ENCODE peak calls at places on chromosomes 16 and 17, in eight cellular contexts. K is left lung, D is transverse colon, C is lower lobe of right lung, L is sigmoid colon, G is PC-3, W is right atrium auricular region, B is thoracic aorta. M is an unnamed sample. For H3K27me3 and H3K4me1, the result is how much of the 10 kb centered on the place peaks cover.

GRCh38 chr16:4372578-4373355 is 1.1 kb downstream of the VASN start:
- DNase-seq in K (no peak), D (no peak), C (no peak), L (peak), G (peak), W (no peak), B (no peak), M (peak)

GRCh38 chr16:4272114-4272954 is 489 bp downstream of the TFAP4 start:
- DNase-seq in K (peak), D (peak), C (peak), L (peak), G (peak), W (no peak), B (no peak), M (peak)

GRCh38 chr16:84739349-84740124 is 39.7 kb downstream of the USP10 start:
- DNase-seq in K (no peak), D (no peak), C (no peak), L (peak), G (peak), W (no peak), B (no peak), M (no peak)

GRCh38 chr16:88459366-88460055 is 6.4 kb downstream of the ZFPM1 start:
- DNase-seq in K (no peak), D (no peak), C (no peak), L (no peak), G (no peak), W (no peak), B (no peak), M (no peak)

GRCh38 chr17:47615766-47616424 is 33.8 kb upstream of the KPNB1 start:
- DNase-seq in K (no peak), D (no peak), C (no peak), L (no peak), G (peak), W (no peak), B (no peak), M (no peak)

GRCh38 chr16:11168386-11169065 is 87.5 kb downstream of the SOCS1 start:
- DNase-seq in K (peak), D (no peak), C (no peak), L (no peak), G (no peak), W (no peak), B (no peak), M (no peak)

GRCh38 chr17:45063198-45063597 is 2.1 kb downstream of the NMT1 start:
- DNase-seq in K (no peak), D (no peak), C (no peak), L (no peak), G (no peak), W (no peak), B (no peak), M (no peak)

GRCh38 chr17:37701424-37702020 is 43.3 kb downstream of the HNF1B start:
- DNase-seq in K (no peak), D (peak), C (no peak), L (no peak), G (peak), W (no peak), B (no peak), M (peak)

GRCh38 chr16:48611329-48612137 is 1.6 kb upstream of the N4BP1 start:
- DNase-seq in K (no peak), D (peak), C (peak), L (no peak), G (no peak), W (peak), B (no peak), M (peak)

GRCh38 chr16:12802661-12803060 is 1.0 kb downstream of the CPPED1 start:
- DNase-seq in K (no peak), D (no peak), C (no peak), L (no peak), G (no peak), W (no peak), B (no peak), M (no peak)

GRCh38 chr16:57191056-57191536 is 5.0 kb downstream of the RSPRY1 start:
- DNase-seq in K (no peak), D (no peak), C (no peak), L (no peak), G (peak), W (no peak), B (no peak), M (no peak)

GRCh38 chr16:87856796-87857228 is 12.5 kb downstream of the SLC7A5 start:
- DNase-seq in K (no peak), D (no peak), C (no peak), L (no peak), G (no peak), W (no peak), B (no peak), M (no peak)

GRCh38 chr17:63841350-63842172 is 924 bp downstream of the SMARCD2 start:
- DNase-seq in K (peak), D (peak), C (peak), L (peak), G (peak), W (peak), B (no peak), M (peak)

GRCh38 chr17:12627776-12628491 is 37.8 kb upstream of the MYOCD start:
- DNase-seq in K (no peak), D (no peak), C (no peak), L (no peak), G (no peak), W (no peak), B (no peak), M (no peak)

GRCh38 chr17:4953461-4953961 is 2.6 kb downstream of the ENO3 start:
- DNase-seq in K (peak), D (no peak), C (no peak), L (no peak), G (no peak), W (no peak), B (no peak), M (no peak)

GRCh38 chr16:59573528-59574271 is 839.6 kb upstream of the GOT2 start:
- DNase-seq in K (no peak), D (no peak), C (no peak), L (no peak), G (peak), W (no peak), B (no peak), M (no peak)

GRCh38 chr16:80596507-80597207 is 55.9 kb downstream of the DYNLRB2 start:
- DNase-seq in K (no peak), D (no peak), C (no peak), L (no peak), G (no peak), W (no peak), B (no peak), M (no peak)

GRCh38 chr17:36463916-36464764 is 22.3 kb upstream of the ZNHIT3 start:
- DNase-seq in K (no peak), D (peak), C (no peak), L (peak), G (peak), W (no peak), B (no peak), M (peak)

DNA sequence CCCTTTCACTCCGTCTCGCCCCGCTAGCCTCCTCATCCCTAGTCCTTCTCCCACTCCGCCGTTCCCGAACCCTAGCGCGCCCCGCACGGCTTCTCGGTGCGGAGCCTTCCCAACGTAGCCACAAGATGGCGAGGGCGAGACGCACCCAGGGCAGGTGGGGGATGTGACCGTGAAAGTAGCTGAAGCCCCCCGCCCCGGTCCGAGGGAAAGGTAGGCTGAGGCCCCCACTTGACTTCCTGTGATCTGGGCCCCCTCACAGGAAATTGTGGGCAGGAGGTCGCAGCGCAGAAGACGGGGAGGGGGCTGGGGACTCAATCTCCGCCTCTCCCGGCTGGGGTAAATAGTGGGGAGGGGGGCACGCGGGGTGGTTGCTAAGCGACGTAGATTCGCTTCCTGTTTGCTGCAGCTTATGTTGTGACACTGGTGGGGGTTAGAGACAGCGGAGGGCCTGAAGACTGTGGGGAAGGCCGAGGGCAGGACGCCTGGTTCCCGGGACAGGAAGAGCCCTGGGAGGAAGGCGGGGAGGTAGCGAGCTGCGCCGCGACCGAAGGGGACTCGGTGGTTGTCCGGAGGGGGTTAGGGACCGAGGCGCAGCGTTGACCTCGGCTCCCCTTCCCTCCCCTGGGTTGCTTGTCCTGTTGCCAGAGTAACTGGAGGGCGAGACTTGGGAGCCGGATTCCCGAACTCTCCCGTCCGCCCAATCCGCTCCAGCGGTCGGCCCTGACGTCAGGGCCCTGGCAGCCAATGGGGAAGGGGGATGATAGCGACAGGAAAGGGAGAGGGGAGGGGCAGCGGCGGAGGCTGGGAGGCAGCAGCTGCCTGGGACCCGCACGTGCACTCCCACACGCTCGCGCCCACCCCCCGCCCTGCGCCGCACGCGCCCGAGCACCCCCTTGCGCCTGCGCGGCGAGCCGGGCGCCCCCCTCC is 1.1 kb downstream of the KDM6B start:
- DNase-seq in K (peak), D (peak), C (peak), L (peak), G (peak), W (peak), B (peak), M (peak)
- H3K27me3 ChIP-seq in K (under half), D (under half), C (under half), L (under half), G (under half), W (under half), B (under half), M (under half)

GRCh38 chr16:51429041-51429440 is 278.0 kb upstream of the SALL1 start:
- DNase-seq in K (no peak), D (no peak), C (no peak), L (no peak), G (no peak), W (no peak), B (no peak), M (no peak)
- H3K4me1 ChIP-seq in K (under half), D (under half), C (under half), L (under half), G (under half), W (under half), B (under half), M (under half)

DNA sequence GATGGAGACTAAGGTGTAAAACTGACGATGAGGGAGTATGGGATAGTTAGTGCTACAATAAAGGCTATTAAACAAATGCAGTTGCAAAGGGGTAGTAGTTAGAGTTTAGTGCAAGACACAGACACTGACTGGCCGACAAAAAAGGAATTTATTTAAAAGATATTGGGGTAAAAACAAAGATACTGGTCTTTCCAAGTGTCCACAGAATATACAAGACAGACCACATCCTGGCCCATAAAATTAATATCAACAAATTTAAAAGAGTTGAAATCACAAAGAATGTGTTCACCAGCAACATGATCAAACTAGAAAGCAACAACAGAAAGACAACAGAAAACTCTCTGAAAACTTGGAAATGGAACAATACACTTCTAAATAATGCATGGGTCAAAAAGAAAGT is 54.7 kb downstream of the CFDP1 start:
- DNase-seq in K (no peak), D (no peak), C (no peak), L (no peak), G (peak), W (no peak), B (no peak), M (no peak)
- TF ChIP-seq CTCF in K (no peak), D (no peak), C (no peak), L (no peak), G (no peak), W (no peak), B (no peak), M (no peak)

DNA sequence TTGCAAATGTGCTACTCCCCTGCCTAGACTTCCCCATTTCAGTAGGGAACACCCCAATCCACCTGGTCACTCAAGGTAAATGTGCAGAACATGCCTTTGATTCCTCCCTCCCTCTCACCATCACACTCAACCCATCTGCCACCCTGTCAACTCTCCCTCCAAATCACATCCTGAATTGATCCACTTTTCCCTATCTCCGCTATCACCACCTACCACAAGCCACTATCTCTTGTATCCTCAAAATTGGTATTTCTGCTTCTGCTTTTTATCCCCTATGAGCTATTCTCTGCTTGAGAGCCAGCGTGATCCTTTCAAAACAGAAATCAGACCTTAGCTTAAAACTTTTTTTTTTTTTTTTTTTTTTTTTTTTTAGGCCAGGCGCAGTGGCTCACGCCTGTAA is 5.4 kb upstream of the NOL11 start:
- DNase-seq in K (no peak), D (no peak), C (no peak), L (no peak), G (no peak), W (no peak), B (no peak), M (no peak)
- H3K27me3 ChIP-seq in K (under half), D (under half), C (under half), L (under half), G (under half), W (under half), B (under half), M (under half)

GRCh38 chr17:40703652-40704051 is at the start of gene KRT24:
- DNase-seq in K (no peak), D (no peak), C (no peak), L (no peak), G (no peak), W (no peak), B (no peak), M (no peak)

GRCh38 chr17:40699880-40700279 is 3.7 kb downstream of the KRT24 start:
- DNase-seq in K (no peak), D (no peak), C (no peak), L (no peak), G (no peak), W (no peak), B (no peak), M (no peak)

GRCh38 chr17:40702271-40702670 is 1.3 kb downstream of the KRT24 start:
- DNase-seq in K (no peak), D (no peak), C (no peak), L (no peak), G (peak), W (no peak), B (no peak), M (no peak)

GRCh38 chr17:40707720-40708119 is 4.2 kb upstream of the KRT24 start:
- DNase-seq in K (no peak), D (no peak), C (peak), L (peak), G (peak), W (peak), B (no peak), M (no peak)

DNA sequence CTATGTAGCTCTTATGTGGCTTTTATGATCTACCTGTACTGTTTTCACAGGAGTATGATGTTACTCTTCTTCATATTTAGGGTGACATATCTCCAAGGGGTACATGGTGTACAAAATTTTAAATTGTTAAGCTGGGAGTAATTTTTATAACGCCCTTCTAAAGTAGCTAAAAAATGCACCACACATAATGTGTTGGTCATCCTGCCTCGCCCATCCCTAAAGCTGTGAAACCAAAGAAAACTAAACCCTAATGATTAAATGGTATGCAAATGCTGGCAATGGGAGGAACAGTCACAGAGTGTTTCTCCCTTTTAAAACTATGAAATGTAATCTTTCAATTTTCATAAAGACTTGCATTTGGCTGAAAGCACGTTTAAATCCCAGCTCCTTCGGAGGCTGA is 2.0 kb upstream of the KRT24 start:
- DNase-seq in K (no peak), D (no peak), C (no peak), L (no peak), G (no peak), W (no peak), B (no peak), M (no peak)
- H3K4me1 ChIP-seq in K (under half), D (under half), C (under half), L (under half), G (under half), W (under half), B (under half), M (under half)

DNA sequence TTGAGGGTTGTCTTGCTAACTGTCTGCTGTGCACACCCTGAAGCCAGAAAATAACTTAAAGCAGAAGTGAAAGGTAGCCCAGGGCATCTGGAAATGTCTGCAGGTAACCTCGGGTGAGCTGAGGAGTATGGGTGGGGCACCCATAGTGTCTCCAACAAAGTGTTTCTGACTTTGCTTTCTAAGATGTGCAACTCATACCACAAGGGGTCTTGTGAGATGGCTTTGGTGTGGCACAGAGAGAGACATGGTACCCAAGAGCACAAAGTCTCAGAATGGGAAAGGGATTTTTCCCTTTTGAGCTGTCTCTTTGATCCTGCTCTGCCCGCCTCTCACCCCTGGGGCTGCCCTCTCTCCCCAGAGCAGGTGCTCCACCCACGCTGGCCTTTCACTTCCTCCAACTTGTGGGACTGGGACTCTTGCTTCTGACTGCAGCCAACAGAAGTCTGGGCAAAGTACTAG is 6.9 kb downstream of the CHD9 start:
- DNase-seq in K (peak), D (peak), C (peak), L (no peak), G (no peak), W (no peak), B (no peak), M (no peak)
- TF ChIP-seq CTCF in K (no peak), D (no peak), C (no peak), L (no peak), G (no peak), W (no peak), B (no peak), M (no peak)

DNA sequence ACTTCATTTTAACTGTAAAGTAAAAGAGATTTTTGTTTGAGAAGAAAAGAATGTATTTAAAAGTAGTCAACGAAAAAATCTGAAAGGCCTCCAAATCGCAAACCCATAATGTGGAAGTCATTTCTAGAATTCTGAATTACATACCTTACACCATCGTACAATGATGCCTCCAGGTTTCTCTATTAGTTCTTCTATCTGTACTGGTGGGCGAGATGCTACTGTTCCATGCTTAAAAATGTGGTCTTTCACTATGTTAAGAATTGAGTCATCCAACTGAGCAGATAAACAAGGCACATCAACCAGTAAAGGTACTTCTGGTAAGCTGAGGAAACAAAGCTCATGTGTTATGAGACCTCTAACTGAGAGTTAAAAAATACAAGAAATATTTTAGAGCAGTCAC is 28.5 kb downstream of the CRLF3 start:
- DNase-seq in K (no peak), D (no peak), C (no peak), L (no peak), G (no peak), W (no peak), B (no peak), M (no peak)
- H3K27me3 ChIP-seq in K (under half), D (under half), C (under half), L (under half), G (under half), W (under half), B (under half), M (under half)

GRCh38 chr17:14201595-14201994 is 35.1 kb downstream of the CDRT15 start:
- DNase-seq in K (no peak), D (peak), C (peak), L (no peak), G (no peak), W (no peak), B (no peak), M (no peak)

GRCh38 chr17:14203392-14203791 is 33.3 kb downstream of the CDRT15 start:
- DNase-seq in K (no peak), D (no peak), C (no peak), L (no peak), G (peak), W (no peak), B (no peak), M (no peak)

GRCh38 chr17:14201087-14201486 is 35.6 kb downstream of the CDRT15 start:
- DNase-seq in K (no peak), D (peak), C (no peak), L (no peak), G (no peak), W (no peak), B (no peak), M (no peak)

GRCh38 chr17:14204084-14204483 is 32.6 kb downstream of the CDRT15 start:
- DNase-seq in K (no peak), D (no peak), C (no peak), L (no peak), G (no peak), W (no peak), B (no peak), M (no peak)

DNA sequence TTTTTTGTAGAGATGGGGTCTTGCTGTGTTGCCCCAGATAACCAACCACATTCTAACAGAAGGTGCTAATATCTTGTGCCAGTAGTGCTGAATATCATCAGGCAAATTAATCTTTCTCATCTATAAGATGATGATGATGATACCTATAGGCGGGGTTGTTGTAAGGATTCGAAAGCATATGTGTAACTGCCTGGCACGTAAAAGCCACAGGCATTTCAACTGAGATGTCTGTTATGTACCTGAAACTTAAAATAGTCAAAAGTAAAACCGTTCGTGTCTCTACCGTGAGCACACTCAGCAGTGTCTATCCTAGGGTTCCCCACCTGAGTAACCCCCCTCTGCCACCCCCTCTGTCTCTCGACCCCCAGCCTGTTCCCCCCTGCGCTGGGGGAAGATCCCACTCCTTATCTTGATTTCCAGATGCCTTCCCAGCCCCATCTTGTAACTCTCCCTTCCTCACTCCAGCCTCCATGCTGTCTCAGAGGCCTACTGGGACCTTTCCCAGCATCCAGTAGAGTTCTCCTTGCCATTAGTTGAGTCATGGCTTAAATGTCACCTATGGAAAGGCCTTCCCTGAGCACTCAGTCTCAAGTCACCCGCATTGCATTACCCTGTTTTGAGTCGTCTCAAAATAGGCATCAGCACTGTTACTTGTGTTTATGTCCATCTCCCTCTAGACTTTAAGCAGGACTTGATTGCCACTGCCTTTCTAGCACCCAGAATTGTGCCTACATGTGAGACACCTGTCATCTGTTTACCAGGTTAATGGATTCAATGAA is 34.1 kb downstream of the CDRT15 start:
- DNase-seq in K (no peak), D (no peak), C (no peak), L (no peak), G (no peak), W (no peak), B (no peak), M (no peak)
- H3K4me1 ChIP-seq in K (under half), D (under half), C (under half), L (under half), G (under half), W (under half), B (under half), M (under half)

M was measured in endodermal cell.